ENCODE peak calls at places on chromosomes 2 and 18, in nine cellular contexts. One of them, this sample, is unnamed.

GRCh38 chr2:218852911-218853667 is 6.5 kb upstream of the WNT6 start:
- DNase-seq in HAP-1: peak
- DNase-seq in cardiac fibroblast: peak
- DNase-seq in stomach: peak
- DNase-seq in dorsolateral prefrontal cortex: no peak
- DNase-seq in tibial artery: peak
- DNase-seq in GM23248: peak
- DNase-seq in adipocyte: peak
- DNase-seq in GM06990: no peak
- DNase-seq in this sample: no peak

GRCh38 chr2:208112969-208113368 is 11.4 kb downstream of the CRYGD start:
- DNase-seq in HAP-1: no peak
- DNase-seq in cardiac fibroblast: no peak
- DNase-seq in stomach: no peak
- DNase-seq in dorsolateral prefrontal cortex: no peak
- DNase-seq in tibial artery: no peak
- DNase-seq in GM23248: no peak
- DNase-seq in adipocyte: no peak
- DNase-seq in GM06990: no peak
- DNase-seq in this sample: peak

GRCh38 chr2:45814951-45815621 is 163.6 kb downstream of the PRKCE start:
- DNase-seq in HAP-1: peak
- DNase-seq in cardiac fibroblast: no peak
- DNase-seq in stomach: no peak
- DNase-seq in dorsolateral prefrontal cortex: no peak
- DNase-seq in tibial artery: no peak
- DNase-seq in GM23248: no peak
- DNase-seq in adipocyte: no peak
- DNase-seq in GM06990: no peak
- DNase-seq in this sample: no peak

GRCh38 chr18:49648811-49649210 is 87.0 kb downstream of the LIPG start:
- DNase-seq in HAP-1: no peak
- DNase-seq in cardiac fibroblast: no peak
- DNase-seq in stomach: no peak
- DNase-seq in dorsolateral prefrontal cortex: no peak
- DNase-seq in tibial artery: no peak
- DNase-seq in GM23248: no peak
- DNase-seq in adipocyte: no peak
- DNase-seq in GM06990: no peak
- DNase-seq in this sample: no peak

GRCh38 chr2:130393318-130393910 is 37.6 kb downstream of the PTPN18 start:
- DNase-seq in HAP-1: no peak
- DNase-seq in cardiac fibroblast: no peak
- DNase-seq in stomach: no peak
- DNase-seq in dorsolateral prefrontal cortex: no peak
- DNase-seq in tibial artery: no peak
- DNase-seq in GM23248: no peak
- DNase-seq in adipocyte: no peak
- DNase-seq in GM06990: no peak
- DNase-seq in this sample: no peak

GRCh38 chr2:70132244-70133126 is 45.2 kb downstream of the PCBP1 start:
- DNase-seq in HAP-1: peak
- DNase-seq in cardiac fibroblast: peak
- DNase-seq in stomach: peak
- DNase-seq in dorsolateral prefrontal cortex: no peak
- DNase-seq in tibial artery: peak
- DNase-seq in GM23248: peak
- DNase-seq in adipocyte: peak
- DNase-seq in GM06990: peak
- DNase-seq in this sample: peak

GRCh38 chr2:181474227-181474626 is 17.0 kb downstream of the ITGA4 start:
- DNase-seq in HAP-1: no peak
- DNase-seq in cardiac fibroblast: no peak
- DNase-seq in stomach: no peak
- DNase-seq in dorsolateral prefrontal cortex: no peak
- DNase-seq in tibial artery: no peak
- DNase-seq in GM23248: no peak
- DNase-seq in adipocyte: no peak
- DNase-seq in GM06990: no peak
- DNase-seq in this sample: no peak

GRCh38 chr2:215414674-215415073 is 21.2 kb downstream of the FN1 start:
- DNase-seq in HAP-1: no peak
- DNase-seq in cardiac fibroblast: no peak
- DNase-seq in stomach: no peak
- DNase-seq in dorsolateral prefrontal cortex: no peak
- DNase-seq in tibial artery: no peak
- DNase-seq in GM23248: no peak
- DNase-seq in adipocyte: no peak
- DNase-seq in GM06990: no peak
- DNase-seq in this sample: no peak

GRCh38 chr18:74163019-74163656 is 14.8 kb downstream of the TIMM21 start:
- DNase-seq in HAP-1: no peak
- DNase-seq in cardiac fibroblast: no peak
- DNase-seq in stomach: no peak
- DNase-seq in dorsolateral prefrontal cortex: no peak
- DNase-seq in tibial artery: no peak
- DNase-seq in GM23248: peak
- DNase-seq in adipocyte: no peak
- DNase-seq in GM06990: no peak
- DNase-seq in this sample: no peak

GRCh38 chr2:85457877-85458316 is 39.4 kb downstream of the SH2D6 start:
- DNase-seq in HAP-1: no peak
- DNase-seq in cardiac fibroblast: no peak
- DNase-seq in stomach: peak
- DNase-seq in dorsolateral prefrontal cortex: no peak
- DNase-seq in tibial artery: no peak
- DNase-seq in GM23248: peak
- DNase-seq in adipocyte: no peak
- DNase-seq in GM06990: no peak
- DNase-seq in this sample: no peak

GRCh38 chr2:88831792-88832248 is 140.3 kb downstream of the RPIA start:
- DNase-seq in HAP-1: peak
- DNase-seq in cardiac fibroblast: peak
- DNase-seq in stomach: peak
- DNase-seq in dorsolateral prefrontal cortex: no peak
- DNase-seq in tibial artery: peak
- DNase-seq in GM23248: peak
- DNase-seq in adipocyte: peak
- DNase-seq in GM06990: peak
- DNase-seq in this sample: no peak

GRCh38 chr2:38017836-38018235 is 58.1 kb downstream of the CYP1B1 start:
- DNase-seq in HAP-1: no peak
- DNase-seq in cardiac fibroblast: no peak
- DNase-seq in stomach: no peak
- DNase-seq in dorsolateral prefrontal cortex: no peak
- DNase-seq in tibial artery: no peak
- DNase-seq in GM23248: no peak
- DNase-seq in adipocyte: no peak
- DNase-seq in GM06990: no peak
- DNase-seq in this sample: no peak

GRCh38 chr2:204748286-204748685 is 203.0 kb downstream of the PARD3B start:
- DNase-seq in HAP-1: no peak
- DNase-seq in cardiac fibroblast: no peak
- DNase-seq in stomach: no peak
- DNase-seq in dorsolateral prefrontal cortex: no peak
- DNase-seq in tibial artery: no peak
- DNase-seq in GM23248: peak
- DNase-seq in adipocyte: no peak
- DNase-seq in GM06990: no peak
- DNase-seq in this sample: no peak

GRCh38 chr2:204749319-204749718 is 204.0 kb downstream of the PARD3B start:
- DNase-seq in HAP-1: no peak
- DNase-seq in cardiac fibroblast: peak
- DNase-seq in stomach: no peak
- DNase-seq in dorsolateral prefrontal cortex: no peak
- DNase-seq in tibial artery: no peak
- DNase-seq in GM23248: peak
- DNase-seq in adipocyte: peak
- DNase-seq in GM06990: no peak
- DNase-seq in this sample: no peak

GRCh38 chr2:204738721-204739120 is 193.4 kb downstream of the PARD3B start:
- DNase-seq in HAP-1: no peak
- DNase-seq in cardiac fibroblast: no peak
- DNase-seq in stomach: no peak
- DNase-seq in dorsolateral prefrontal cortex: no peak
- DNase-seq in tibial artery: no peak
- DNase-seq in GM23248: peak
- DNase-seq in adipocyte: peak
- DNase-seq in GM06990: no peak
- DNase-seq in this sample: no peak

DNA sequence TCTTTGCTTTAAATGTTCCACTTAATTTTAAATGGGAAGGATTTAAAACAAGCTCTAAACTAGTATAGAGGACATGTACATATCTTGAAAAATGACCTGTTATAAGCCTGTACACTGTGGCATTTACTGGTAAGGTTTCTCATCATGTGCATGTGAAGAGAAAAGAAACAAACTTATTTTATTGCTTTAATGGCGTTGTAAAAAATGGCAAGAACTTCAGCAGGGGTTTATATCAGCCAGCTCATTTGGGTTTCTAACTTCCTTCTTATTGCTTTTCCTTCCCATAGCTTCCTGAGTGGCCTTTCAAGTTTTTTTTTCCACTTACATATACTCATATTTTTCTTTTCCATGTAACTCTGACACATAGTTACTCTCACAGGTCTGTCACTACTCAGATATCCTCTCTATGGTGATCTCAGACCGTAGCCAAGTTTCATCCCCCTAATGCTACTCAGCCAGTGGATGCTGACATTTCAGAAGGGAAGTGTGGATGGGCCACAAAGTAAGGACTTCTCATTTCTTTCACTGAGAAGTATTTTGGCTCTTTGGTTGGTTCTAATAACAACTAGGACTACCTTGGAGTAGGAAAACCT is 198.2 kb downstream of the PARD3B start:
- DNase-seq in HAP-1: no peak
- DNase-seq in cardiac fibroblast: no peak
- DNase-seq in stomach: no peak
- DNase-seq in dorsolateral prefrontal cortex: no peak
- DNase-seq in tibial artery: no peak
- DNase-seq in GM23248: no peak
- DNase-seq in adipocyte: no peak
- DNase-seq in GM06990: no peak
- DNase-seq in this sample: no peak
- H3K4me3 ChIP-seq in HAP-1: no peak
- H3K4me3 ChIP-seq in cardiac fibroblast: no peak
- H3K4me3 ChIP-seq in stomach: no peak
- H3K4me3 ChIP-seq in dorsolateral prefrontal cortex: no peak
- H3K4me3 ChIP-seq in tibial artery: no peak
- H3K4me3 ChIP-seq in GM23248: no peak
- H3K4me3 ChIP-seq in adipocyte: no peak
- H3K4me3 ChIP-seq in GM06990: no peak
- H3K4me3 ChIP-seq in this sample: no peak

DNA sequence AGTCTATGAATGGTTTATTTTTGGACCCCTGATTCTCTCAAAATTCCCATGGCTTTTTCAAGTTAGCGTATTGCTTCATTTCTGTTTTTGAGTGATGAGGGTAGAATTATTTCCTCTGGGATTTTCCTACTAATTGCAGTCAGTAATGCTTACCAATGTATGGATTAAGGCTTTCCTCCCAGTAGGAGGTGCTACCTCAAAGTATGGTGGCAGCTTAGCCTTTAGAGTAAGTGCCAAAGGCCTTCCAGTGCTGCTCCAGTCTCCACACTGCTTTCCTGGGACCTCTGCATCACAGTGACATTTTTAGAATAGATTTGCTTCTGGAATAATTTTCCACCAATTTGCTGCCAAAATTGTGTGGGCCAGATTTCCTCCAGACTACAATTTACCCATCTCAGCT is 16.2 kb upstream of the SSB start:
- DNase-seq in HAP-1: no peak
- DNase-seq in cardiac fibroblast: no peak
- DNase-seq in stomach: no peak
- DNase-seq in dorsolateral prefrontal cortex: no peak
- DNase-seq in tibial artery: no peak
- DNase-seq in GM23248: no peak
- DNase-seq in adipocyte: no peak
- DNase-seq in GM06990: no peak
- DNase-seq in this sample: no peak
- H3K4me3 ChIP-seq in HAP-1: no peak
- H3K4me3 ChIP-seq in cardiac fibroblast: no peak
- H3K4me3 ChIP-seq in stomach: no peak
- H3K4me3 ChIP-seq in dorsolateral prefrontal cortex: no peak
- H3K4me3 ChIP-seq in tibial artery: no peak
- H3K4me3 ChIP-seq in GM23248: no peak
- H3K4me3 ChIP-seq in adipocyte: no peak
- H3K4me3 ChIP-seq in GM06990: no peak
- H3K4me3 ChIP-seq in this sample: no peak

GRCh38 chr18:57837917-57838548 is 34.9 kb upstream of the ATP8B1 start:
- DNase-seq in HAP-1: no peak
- DNase-seq in cardiac fibroblast: peak
- DNase-seq in stomach: no peak
- DNase-seq in dorsolateral prefrontal cortex: no peak
- DNase-seq in tibial artery: no peak
- DNase-seq in GM23248: no peak
- DNase-seq in adipocyte: no peak
- DNase-seq in GM06990: peak
- DNase-seq in this sample: no peak
- H3K4me3 ChIP-seq in HAP-1: no peak
- H3K4me3 ChIP-seq in cardiac fibroblast: no peak
- H3K4me3 ChIP-seq in stomach: no peak
- H3K4me3 ChIP-seq in dorsolateral prefrontal cortex: no peak
- H3K4me3 ChIP-seq in tibial artery: no peak
- H3K4me3 ChIP-seq in GM23248: no peak
- H3K4me3 ChIP-seq in adipocyte: no peak
- H3K4me3 ChIP-seq in GM06990: no peak
- H3K4me3 ChIP-seq in this sample: no peak

GRCh38 chr2:134138115-134138514 is 115.8 kb upstream of the MGAT5 start:
- DNase-seq in HAP-1: no peak
- DNase-seq in cardiac fibroblast: peak
- DNase-seq in stomach: no peak
- DNase-seq in dorsolateral prefrontal cortex: no peak
- DNase-seq in tibial artery: no peak
- DNase-seq in GM23248: peak
- DNase-seq in adipocyte: peak
- DNase-seq in GM06990: no peak
- DNase-seq in this sample: no peak

GRCh38 chr2:134134827-134135226 is 119.0 kb upstream of the MGAT5 start:
- DNase-seq in HAP-1: no peak
- DNase-seq in cardiac fibroblast: no peak
- DNase-seq in stomach: no peak
- DNase-seq in dorsolateral prefrontal cortex: no peak
- DNase-seq in tibial artery: no peak
- DNase-seq in GM23248: no peak
- DNase-seq in adipocyte: no peak
- DNase-seq in GM06990: no peak
- DNase-seq in this sample: no peak

GRCh38 chr2:134137182-134137595 is 116.7 kb upstream of the MGAT5 start:
- DNase-seq in HAP-1: no peak
- DNase-seq in cardiac fibroblast: peak
- DNase-seq in stomach: peak
- DNase-seq in dorsolateral prefrontal cortex: no peak
- DNase-seq in tibial artery: peak
- DNase-seq in GM23248: peak
- DNase-seq in adipocyte: peak
- DNase-seq in GM06990: no peak
- DNase-seq in this sample: no peak

GRCh38 chr2:134135793-134136192 is 118.1 kb upstream of the MGAT5 start:
- DNase-seq in HAP-1: no peak
- DNase-seq in cardiac fibroblast: no peak
- DNase-seq in stomach: no peak
- DNase-seq in dorsolateral prefrontal cortex: no peak
- DNase-seq in tibial artery: no peak
- DNase-seq in GM23248: no peak
- DNase-seq in adipocyte: no peak
- DNase-seq in GM06990: no peak
- DNase-seq in this sample: no peak

GRCh38 chr2:134136702-134137101 is 117.2 kb upstream of the MGAT5 start:
- DNase-seq in HAP-1: no peak
- DNase-seq in cardiac fibroblast: no peak
- DNase-seq in stomach: peak
- DNase-seq in dorsolateral prefrontal cortex: no peak
- DNase-seq in tibial artery: no peak
- DNase-seq in GM23248: no peak
- DNase-seq in adipocyte: no peak
- DNase-seq in GM06990: no peak
- DNase-seq in this sample: no peak
- H3K4me3 ChIP-seq in HAP-1: no peak
- H3K4me3 ChIP-seq in cardiac fibroblast: peak
- H3K4me3 ChIP-seq in stomach: no peak
- H3K4me3 ChIP-seq in dorsolateral prefrontal cortex: no peak
- H3K4me3 ChIP-seq in tibial artery: peak
- H3K4me3 ChIP-seq in GM23248: peak
- H3K4me3 ChIP-seq in adipocyte: peak
- H3K4me3 ChIP-seq in GM06990: no peak
- H3K4me3 ChIP-seq in this sample: no peak